ENCODE peak calls at places on chromosomes 12 and 14, in nine cellular contexts. N is foreskin fibroblast, D is hepatocyte, B is lower lobe of right lung, O is BJ, A is left ventricle myocardium inferior, P is mucosa of descending colon, M is fibroblast of pulmonary artery, T is astrocyte of the spinal cord. G is an unnamed sample.

GRCh38 chr12:72889791-72890190 is 617.6 kb downstream of the TRHDE start:
- DNase-seq in N (no peak), D (no peak), B (no peak), O (no peak), A (no peak), P (no peak), M (no peak), T (no peak), G (no peak)

GRCh38 chr12:50662121-50662480 is 101.8 kb upstream of the ATF1 start:
- DNase-seq in N (no peak), D (no peak), B (no peak), O (no peak), A (no peak), P (no peak), M (peak), T (no peak), G (no peak)

GRCh38 chr12:92784795-92785562 is 82.2 kb downstream of the PLEKHG7 start:
- DNase-seq in N (peak), D (peak), B (no peak), O (no peak), A (no peak), P (no peak), M (peak), T (peak), G (peak)

GRCh38 chr12:81078469-81079196 is 754 bp downstream of the ACSS3 start:
- DNase-seq in N (peak), D (peak), B (no peak), O (no peak), A (no peak), P (no peak), M (peak), T (peak), G (peak)

GRCh38 chr14:33809456-33809855 is 141.4 kb downstream of the EGLN3 start:
- DNase-seq in N (no peak), D (no peak), B (no peak), O (no peak), A (no peak), P (no peak), M (no peak), T (no peak), G (no peak)

GRCh38 chr12:92462049-92462448 is 240.7 kb upstream of the PLEKHG7 start:
- DNase-seq in N (no peak), D (no peak), B (no peak), O (no peak), A (no peak), P (no peak), M (peak), T (no peak), G (no peak)

GRCh38 chr14:90522585-90523191 is 125.9 kb downstream of the CALM1 start:
- DNase-seq in N (no peak), D (no peak), B (peak), O (no peak), A (peak), P (peak), M (peak), T (peak), G (peak)

GRCh38 chr14:68820536-68820935 is 27.7 kb upstream of the ZFP36L1 start:
- DNase-seq in N (no peak), D (no peak), B (no peak), O (no peak), A (no peak), P (no peak), M (no peak), T (no peak), G (no peak)

GRCh38 chr14:89617471-89618291 is 200.6 kb upstream of the FOXN3 start:
- DNase-seq in N (peak), D (peak), B (no peak), O (no peak), A (no peak), P (peak), M (peak), T (peak), G (peak)

GRCh38 chr14:35122696-35123387 is 490 bp downstream of the PRORP start:
- DNase-seq in N (peak), D (peak), B (no peak), O (no peak), A (no peak), P (no peak), M (peak), T (peak), G (no peak)

GRCh38 chr14:25136811-25137210 is 86.9 kb upstream of the STXBP6 start:
- DNase-seq in N (no peak), D (no peak), B (no peak), O (no peak), A (no peak), P (no peak), M (no peak), T (no peak), G (no peak)

GRCh38 chr14:39268393-39268792 is 34.7 kb downstream of the MIA2 start:
- DNase-seq in N (no peak), D (peak), B (no peak), O (no peak), A (no peak), P (no peak), M (peak), T (peak), G (peak)

GRCh38 chr12:62693291-62694040 is 226.8 kb downstream of the MON2 start:
- DNase-seq in N (no peak), D (no peak), B (no peak), O (no peak), A (peak), P (no peak), M (peak), T (no peak), G (no peak)

GRCh38 chr14:89669209-89669608 is 252.2 kb upstream of the FOXN3 start:
- DNase-seq in N (no peak), D (no peak), B (peak), O (no peak), A (peak), P (peak), M (no peak), T (no peak), G (no peak)

GRCh38 chr12:103503546-103504480 is 8.0 kb upstream of the C12orf42 start:
- DNase-seq in N (no peak), D (peak), B (peak), O (no peak), A (no peak), P (peak), M (no peak), T (no peak), G (peak)

GRCh38 chr12:85130631-85131030 is 94.5 kb downstream of the LRRIQ1 start:
- DNase-seq in N (no peak), D (peak), B (no peak), O (no peak), A (no peak), P (no peak), M (peak), T (no peak), G (no peak)

GRCh38 chr12:16726879-16727278 is 120.9 kb upstream of the LMO3 start:
- DNase-seq in N (no peak), D (no peak), B (no peak), O (no peak), A (no peak), P (no peak), M (peak), T (peak), G (no peak)

GRCh38 chr14:53670701-53671100 is 285.9 kb downstream of the BMP4 start:
- DNase-seq in N (peak), D (peak), B (no peak), O (peak), A (no peak), P (no peak), M (peak), T (peak), G (peak)

GRCh38 chr12:24011927-24012326 is 62.5 kb upstream of the SOX5 start:
- DNase-seq in N (no peak), D (no peak), B (no peak), O (no peak), A (no peak), P (no peak), M (no peak), T (no peak), G (no peak)
- TF ChIP-seq CTCF in N (no peak), D (no peak), B (no peak), O (no peak), A (no peak), P (no peak), M (no peak), T (no peak), G (no peak)

DNA sequence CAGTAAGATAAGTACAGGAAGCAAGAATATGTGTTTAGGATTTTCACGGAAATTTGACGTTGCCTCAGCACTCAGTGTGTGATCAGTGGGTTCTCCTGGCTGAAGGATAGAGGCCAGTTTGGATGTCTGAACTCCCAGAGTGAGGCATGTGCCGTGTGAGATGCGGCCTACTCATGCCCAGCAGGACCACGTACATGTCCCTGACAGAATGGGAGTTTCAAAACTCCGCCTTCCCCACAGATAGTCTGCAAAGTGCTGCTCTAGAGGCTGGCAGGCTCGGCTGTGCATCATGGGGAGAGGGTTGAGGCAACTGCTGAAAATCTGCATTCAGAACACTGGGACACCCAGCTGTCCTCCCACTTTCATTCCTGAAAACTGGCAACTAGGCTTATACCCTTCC is 58.3 kb downstream of the NINJ2 start:
- DNase-seq in N (no peak), D (no peak), B (no peak), O (no peak), A (no peak), P (no peak), M (no peak), T (no peak), G (no peak)
- H3K4me3 ChIP-seq in N (no peak), D (no peak), B (no peak), O (no peak), A (no peak), P (no peak), M (no peak), T (no peak), G (no peak)

DNA sequence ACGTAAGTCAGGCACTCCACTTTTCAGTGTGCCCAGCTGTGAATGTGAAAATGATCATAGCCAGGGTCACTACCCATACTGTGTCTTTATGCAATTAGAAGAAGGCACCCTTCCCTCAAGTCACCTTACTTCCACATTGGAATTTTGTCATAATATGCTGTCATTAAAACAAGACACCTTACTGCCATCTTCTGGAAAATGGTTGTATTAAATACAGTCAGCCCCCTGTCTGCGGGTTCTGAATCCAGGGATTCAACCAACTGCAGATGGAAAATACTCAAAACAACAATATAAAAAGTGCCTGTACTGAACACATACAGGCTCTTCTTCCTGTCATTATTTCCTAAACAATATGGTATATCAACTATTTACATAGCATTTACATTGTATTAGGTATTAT is 70.2 kb upstream of the TBX5 start:
- DNase-seq in N (peak), D (peak), B (no peak), O (no peak), A (no peak), P (no peak), M (peak), T (peak), G (peak)
- TF ChIP-seq CTCF in N (peak), D (peak), B (peak), O (peak), A (peak), P (no peak), M (peak), T (peak), G (peak)

GRCh38 chr12:52946334-52946733 is 2.6 kb upstream of the KRT18 start:
- DNase-seq in N (no peak), D (no peak), B (no peak), O (no peak), A (no peak), P (no peak), M (no peak), T (no peak), G (no peak)

GRCh38 chr12:52945389-52946232 is 3.3 kb upstream of the KRT18 start:
- DNase-seq in N (peak), D (peak), B (peak), O (no peak), A (no peak), P (no peak), M (peak), T (peak), G (peak)

GRCh38 chr12:52949413-52950331 is 754 bp downstream of the KRT18 start:
- DNase-seq in N (peak), D (peak), B (peak), O (peak), A (no peak), P (peak), M (peak), T (peak), G (peak)

GRCh38 chr12:52946797-52947547 is 1.9 kb upstream of the KRT18 start:
- DNase-seq in N (no peak), D (no peak), B (no peak), O (no peak), A (no peak), P (no peak), M (no peak), T (peak), G (no peak)

DNA sequence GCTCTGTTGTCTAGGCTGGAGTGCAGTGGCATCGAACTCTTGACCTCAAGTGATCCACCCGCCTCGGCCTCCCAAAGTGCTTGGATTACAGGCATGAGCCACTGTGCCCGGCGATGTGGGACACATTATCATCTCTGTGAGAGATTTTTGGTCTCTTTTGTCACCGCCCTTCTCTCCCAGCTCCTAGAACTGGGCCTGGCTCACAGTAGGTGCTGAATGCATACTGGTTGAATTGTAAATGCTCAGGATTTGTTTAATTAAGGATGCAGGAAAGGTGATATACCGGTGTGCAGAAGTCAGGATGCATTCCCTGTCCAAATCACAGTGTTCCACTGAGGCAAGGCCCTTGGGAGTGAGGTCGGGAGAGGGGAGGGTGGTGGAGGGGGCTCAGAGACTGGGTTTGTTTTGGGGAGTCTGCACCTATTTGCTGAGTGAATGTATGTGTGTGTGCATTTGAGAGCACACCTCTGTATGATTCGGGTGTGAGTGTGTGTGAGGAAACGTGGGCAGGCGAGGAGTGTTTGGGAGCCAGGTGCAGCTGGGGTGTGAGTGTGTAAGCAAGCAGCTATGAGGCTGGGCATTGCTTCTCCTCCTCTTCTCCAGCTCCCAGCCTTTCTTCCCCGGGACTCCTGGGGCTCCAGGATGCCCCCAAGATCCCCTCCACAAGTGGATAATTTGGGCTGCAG is 1.0 kb upstream of the KRT18 start:
- DNase-seq in N (no peak), D (no peak), B (no peak), O (no peak), A (no peak), P (no peak), M (no peak), T (no peak), G (no peak)
- H3K4me3 ChIP-seq in N (no peak), D (no peak), B (peak), O (no peak), A (no peak), P (no peak), M (peak), T (no peak), G (no peak)

GRCh38 chr12:132764231-132764630 is 2.6 kb upstream of the ANKLE2 start:
- DNase-seq in N (no peak), D (no peak), B (no peak), O (no peak), A (no peak), P (no peak), M (no peak), T (no peak), G (no peak)

GRCh38 chr12:132765366-132765765 is 3.7 kb upstream of the ANKLE2 start:
- DNase-seq in N (no peak), D (no peak), B (no peak), O (no peak), A (no peak), P (no peak), M (no peak), T (no peak), G (no peak)

GRCh38 chr12:132766380-132767085 is 4.9 kb upstream of the ANKLE2 start:
- DNase-seq in N (no peak), D (no peak), B (peak), O (no peak), A (peak), P (peak), M (peak), T (peak), G (no peak)

GRCh38 chr12:132761032-132761910 is at the start of gene ANKLE2:
- DNase-seq in N (peak), D (peak), B (peak), O (no peak), A (peak), P (peak), M (peak), T (peak), G (peak)

DNA sequence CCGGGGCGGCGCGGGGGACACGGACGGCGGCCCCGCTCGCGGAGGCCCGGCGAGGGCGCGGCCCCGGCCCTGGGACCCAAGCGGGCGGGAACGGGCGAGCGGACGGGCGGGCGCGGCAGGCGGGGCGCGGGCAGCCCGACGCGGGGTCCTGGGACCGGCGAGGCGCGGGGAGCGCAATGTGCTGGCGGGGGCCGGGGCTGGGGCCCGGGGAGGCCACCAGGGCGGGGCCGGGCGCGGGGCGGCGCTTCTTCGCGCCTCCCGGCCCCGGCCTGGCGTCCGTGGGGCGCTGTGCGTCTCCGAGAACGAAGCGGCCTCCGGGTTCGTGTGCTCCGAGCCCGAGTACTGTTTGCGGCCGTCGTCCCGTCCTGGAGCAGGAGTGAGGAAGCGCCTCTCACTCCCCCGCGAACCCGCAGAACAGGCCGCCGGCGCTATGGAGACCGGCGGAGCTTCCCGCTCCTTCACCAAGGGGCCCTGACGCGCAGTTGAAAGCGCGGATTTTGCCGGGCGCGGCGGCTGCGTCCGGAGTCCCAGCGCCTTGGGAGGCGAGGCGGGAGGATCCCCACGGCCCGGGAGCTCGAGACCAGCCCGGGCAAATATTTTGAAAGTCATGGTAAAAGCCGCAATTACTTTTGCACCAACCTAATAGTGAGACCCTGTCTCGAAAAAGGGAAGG is 415 bp upstream of the ANKLE2 start:
- DNase-seq in N (peak), D (peak), B (peak), O (peak), A (peak), P (peak), M (peak), T (peak), G (peak)
- TF ChIP-seq CTCF in N (peak), D (peak), B (peak), O (peak), A (peak), P (no peak), M (no peak), T (peak), G (peak)